ENCODE peak calls at places on chromosomes 13 and 19, in ten cellular contexts. C, O, H, B, V, E, N, J, Q and M are unnamed samples.

GRCh38 chr13:48776396-48776795 is 122.7 kb downstream of the CYSLTR2 start:
- DNase-seq in B (peak; percentile 23), V (no peak), H (no peak), N (no peak), E (no peak), J (no peak), Q (no peak), O (no peak), C (no peak), M (no peak)

GRCh38 chr19:48543121-48543710 is 8.8 kb upstream of the SULT2B1 start:
- DNase-seq in V (no peak), J (peak; percentile 92), N (no peak), C (no peak), Q (peak; percentile 77), B (peak; percentile 87), H (peak; percentile 6), E (no peak), O (no peak), M (no peak)

GRCh38 chr13:38990693-38991092 is at the start of gene STOML3:
- DNase-seq in B (no peak), J (no peak), H (no peak), N (no peak), C (no peak), O (no peak), V (no peak), E (no peak), Q (no peak), M (no peak)

GRCh38 chr13:52118595-52118994 is 10.3 kb downstream of the NEK5 start:
- DNase-seq in Q (no peak), O (no peak), E (no peak), N (no peak), J (no peak), V (peak; percentile 7), B (no peak), H (no peak), C (no peak), M (no peak)

GRCh38 chr19:42850981-42851717 is 28.4 kb downstream of the PSG1 start:
- DNase-seq in H (no peak), C (no peak), J (no peak), Q (no peak), E (no peak), O (no peak), V (no peak), N (peak; percentile 96), B (peak; percentile 99), M (no peak)

GRCh38 chr19:19561946-19562664 is 24.0 kb downstream of the CILP2 start:
- DNase-seq in N (no peak), E (no peak), Q (no peak), B (no peak), C (no peak), J (no peak), H (no peak), O (no peak), V (no peak), M (no peak)

GRCh38 chr19:33389574-33390119 is 16.1 kb downstream of the CEBPG start:
- DNase-seq in C (no peak), O (no peak), B (no peak), J (peak; percentile 47), H (no peak), E (no peak), Q (peak; percentile 64), V (no peak), N (no peak), M (no peak)

GRCh38 chr13:106105153-106105552 is 430.3 kb downstream of the EFNB2 start:
- DNase-seq in C (no peak), H (no peak), E (no peak), Q (no peak), O (no peak), B (no peak), V (no peak), J (no peak), N (no peak), M (no peak)

GRCh38 chr19:3969435-3970312 is 1.2 kb downstream of the DAPK3 start:
- DNase-seq in N (no peak), O (no peak), B (peak; percentile 92), C (peak; percentile 40), J (no peak), H (no peak), Q (no peak), E (no peak), V (no peak), M (no peak)

GRCh38 chr13:45331981-45332830 is 8.8 kb downstream of the TPT1 start:
- DNase-seq in J (no peak), H (no peak), V (no peak), N (no peak), Q (no peak), C (no peak), E (no peak), O (no peak), B (peak; percentile 83), M (no peak)

GRCh38 chr13:44697058-44697457 is 120.9 kb upstream of the TSC22D1 start:
- DNase-seq in C (no peak), B (no peak), N (no peak), O (no peak), H (no peak), J (no peak), E (no peak), Q (no peak), V (no peak), M (no peak)

GRCh38 chr19:56132316-56132822 is 8.7 kb upstream of the ZNF444 start:
- DNase-seq in Q (no peak), N (no peak), C (no peak), B (no peak), O (no peak), V (no peak), J (no peak), E (no peak), H (no peak), M (no peak)

GRCh38 chr19:42424712-42425131 is 2.5 kb downstream of the LIPE start:
- DNase-seq in H (no peak), N (no peak), C (peak; percentile 58), J (no peak), Q (peak; percentile 63), O (no peak), V (no peak), B (no peak), E (no peak), M (no peak)